ENCODE peak calls at places on chromosomes 1 and 21, in four cellular contexts. W is coronary artery; F is left ventricle myocardium inferior; G is CD8-positive, alpha-beta T cell. X is an unnamed sample.

GRCh38 chr1:59692591-59692990 is 122.2 kb upstream of the HOOK1 start:
- DNase-seq in W (no peak), F (no peak), G (no peak), X (no peak)

GRCh38 chr1:5730272-5731109 is 261.7 kb downstream of the NPHP4 start:
- DNase-seq in F (no peak), W (no peak), G (no peak), X (no peak)

GRCh38 chr1:1352784-1353388 is 3.7 kb upstream of the DVL1 start:
- DNase-seq in G (no peak), W (no peak), F (no peak), X (no peak)

GRCh38 chr1:21035794-21036193 is 140.9 kb downstream of the EIF4G3 start:
- DNase-seq in G (no peak), F (no peak), W (no peak), X (no peak)

GRCh38 chr1:227459326-227459841 is 104.0 kb upstream of the ZNF678 start:
- DNase-seq in W (no peak), F (no peak), G (no peak), X (no peak)

GRCh38 chr1:242525769-242526168 is 1.3 kb upstream of the PLD5 start:
- DNase-seq in W (no peak), F (no peak), G (no peak), X (no peak)

GRCh38 chr1:161182214-161182613 is 4.9 kb upstream of the B4GALT3 start:
- DNase-seq in G (peak), W (no peak), F (no peak), X (peak)

GRCh38 chr1:90339822-90340221 is 344.9 kb downstream of the ZNF326 start:
- DNase-seq in G (no peak), F (no peak), W (no peak), X (no peak)

GRCh38 chr1:53195913-53196484 is 625 bp upstream of the CPT2 start:
- DNase-seq in F (no peak), G (no peak), W (no peak), X (no peak)

GRCh38 chr1:228372183-228373003 is 34.2 kb downstream of the TRIM11 start:
- DNase-seq in F (peak), W (no peak), G (no peak), X (peak)

GRCh38 chr1:213376862-213377372 is 325.9 kb downstream of the RPS6KC1 start:
- DNase-seq in G (no peak), F (no peak), W (no peak), X (no peak)

GRCh38 chr1:228391411-228392020 is 15.1 kb downstream of the TRIM11 start:
- DNase-seq in F (no peak), G (no peak), W (no peak), X (peak)

GRCh38 chr21:45443595-45444181 is 38.7 kb downstream of the COL18A1 start:
- DNase-seq in W (no peak), F (no peak), G (no peak), X (peak)

GRCh38 chr1:220894924-220895256 is 15.6 kb downstream of the HLX start:
- DNase-seq in G (no peak), F (no peak), W (no peak), X (no peak)

GRCh38 chr1:70319750-70320149 is 34.8 kb downstream of the ANKRD13C start:
- DNase-seq in G (no peak), F (no peak), W (no peak), X (no peak)

DNA sequence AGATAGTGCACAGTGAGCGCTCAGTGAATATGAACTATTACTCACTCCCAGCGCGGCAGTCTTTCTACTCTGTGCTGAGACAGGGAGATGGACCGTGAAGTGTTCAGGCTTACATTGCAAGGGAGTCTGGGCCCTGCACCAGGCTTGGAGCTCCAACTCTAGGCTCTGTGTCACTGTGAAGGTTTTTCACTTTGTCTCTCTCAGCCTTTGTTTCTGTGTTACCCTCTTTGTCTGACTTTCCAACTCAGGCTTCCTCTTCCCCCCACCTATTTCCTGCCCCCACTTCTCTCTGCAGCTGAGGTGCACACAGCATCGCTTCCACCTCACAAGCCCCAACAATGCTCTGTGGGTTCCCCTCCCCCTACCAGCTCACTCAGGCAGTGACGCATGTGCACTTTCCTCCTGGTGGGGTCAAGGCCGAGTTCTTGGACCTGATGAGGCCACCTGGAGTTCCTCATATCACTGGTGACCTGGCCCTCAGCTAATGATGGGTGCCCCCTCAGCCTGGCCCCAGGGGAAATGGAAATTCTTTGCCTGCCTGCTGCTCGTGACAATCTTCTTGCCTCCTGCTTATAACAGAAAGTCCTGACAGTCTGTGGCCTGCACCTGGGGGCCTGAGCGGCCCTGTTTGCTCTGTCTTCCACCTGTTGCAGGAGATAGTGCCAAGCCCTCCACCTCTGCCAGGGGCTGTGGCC is 1.1 kb upstream of the LCK start:
- DNase-seq in G (peak), F (peak), W (no peak), X (peak)
- H3K4me3 ChIP-seq in G (peak), F (no peak), W (no peak), X (no peak)

GRCh38 chr1:206022766-206023165 is 929 bp downstream of the CTSE start:
- DNase-seq in G (no peak), W (no peak), F (no peak), X (no peak)
- H3K4me3 ChIP-seq in G (no peak), W (no peak), F (no peak), X (no peak)

GRCh38 chr1:10497109-10497508 is 22.4 kb downstream of the PEX14 start:
- DNase-seq in W (no peak), F (no peak), G (no peak), X (no peak)

GRCh38 chr1:10494754-10495474 is 20.2 kb downstream of the PEX14 start:
- DNase-seq in W (no peak), F (peak), G (peak), X (peak)

GRCh38 chr1:10495942-10496341 is 21.2 kb downstream of the PEX14 start:
- DNase-seq in G (peak), F (no peak), W (no peak), X (peak)

GRCh38 chr1:10494418-10494753 is 19.6 kb downstream of the PEX14 start:
- DNase-seq in W (no peak), F (no peak), G (no peak), X (no peak)

GRCh38 chr1:10495475-10495817 is 20.7 kb downstream of the PEX14 start:
- DNase-seq in G (peak), W (no peak), F (no peak), X (no peak)
- H3K4me3 ChIP-seq in G (peak), W (peak), F (peak), X (no peak)

GRCh38 chr1:182718311-182718710 is 33.9 kb upstream of the RGS8 start:
- DNase-seq in F (no peak), G (no peak), W (no peak), X (no peak)

GRCh38 chr1:182723195-182723594 is 38.8 kb upstream of the RGS8 start:
- DNase-seq in G (no peak), F (peak), W (no peak), X (peak)

GRCh38 chr1:182721525-182721924 is 37.1 kb upstream of the RGS8 start:
- DNase-seq in F (no peak), W (no peak), G (no peak), X (no peak)

GRCh38 chr1:182716740-182717720 is 32.6 kb upstream of the RGS8 start:
- DNase-seq in F (no peak), G (no peak), W (no peak), X (no peak)

DNA sequence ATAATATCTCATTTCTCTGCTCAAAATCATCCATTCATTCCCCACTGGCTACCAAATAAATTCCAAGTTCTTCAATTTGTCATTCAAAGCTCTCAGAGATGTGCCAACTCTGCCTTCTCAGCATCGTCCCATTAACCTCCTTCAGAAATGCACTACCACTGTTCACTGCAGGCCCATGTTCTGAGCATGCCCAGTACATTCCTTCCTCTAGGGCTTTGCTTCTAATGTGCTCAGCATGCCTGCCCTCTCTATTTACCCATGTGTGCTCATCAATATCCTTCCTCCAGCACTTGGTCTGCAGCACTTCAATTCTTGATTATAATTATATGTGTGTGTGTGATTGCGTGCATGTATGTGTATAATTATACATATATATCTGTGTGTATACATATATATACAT is 36.1 kb upstream of the RGS8 start:
- DNase-seq in W (no peak), F (no peak), G (no peak), X (no peak)
- H3K4me3 ChIP-seq in W (no peak), F (no peak), G (no peak), X (no peak)

GRCh38 chr1:235643837-235644692 is 5.5 kb downstream of the GNG4 start:
- DNase-seq in G (no peak), W (no peak), F (no peak), X (no peak)

GRCh38 chr1:235640580-235640979 is 9.0 kb downstream of the GNG4 start:
- DNase-seq in F (no peak), G (peak), W (no peak), X (no peak)

GRCh38 chr1:235644693-235645305 is 4.8 kb downstream of the GNG4 start:
- DNase-seq in W (no peak), G (no peak), F (no peak), X (no peak)

GRCh38 chr1:235642943-235643371 is 6.6 kb downstream of the GNG4 start:
- DNase-seq in W (no peak), F (no peak), G (no peak), X (no peak)

DNA sequence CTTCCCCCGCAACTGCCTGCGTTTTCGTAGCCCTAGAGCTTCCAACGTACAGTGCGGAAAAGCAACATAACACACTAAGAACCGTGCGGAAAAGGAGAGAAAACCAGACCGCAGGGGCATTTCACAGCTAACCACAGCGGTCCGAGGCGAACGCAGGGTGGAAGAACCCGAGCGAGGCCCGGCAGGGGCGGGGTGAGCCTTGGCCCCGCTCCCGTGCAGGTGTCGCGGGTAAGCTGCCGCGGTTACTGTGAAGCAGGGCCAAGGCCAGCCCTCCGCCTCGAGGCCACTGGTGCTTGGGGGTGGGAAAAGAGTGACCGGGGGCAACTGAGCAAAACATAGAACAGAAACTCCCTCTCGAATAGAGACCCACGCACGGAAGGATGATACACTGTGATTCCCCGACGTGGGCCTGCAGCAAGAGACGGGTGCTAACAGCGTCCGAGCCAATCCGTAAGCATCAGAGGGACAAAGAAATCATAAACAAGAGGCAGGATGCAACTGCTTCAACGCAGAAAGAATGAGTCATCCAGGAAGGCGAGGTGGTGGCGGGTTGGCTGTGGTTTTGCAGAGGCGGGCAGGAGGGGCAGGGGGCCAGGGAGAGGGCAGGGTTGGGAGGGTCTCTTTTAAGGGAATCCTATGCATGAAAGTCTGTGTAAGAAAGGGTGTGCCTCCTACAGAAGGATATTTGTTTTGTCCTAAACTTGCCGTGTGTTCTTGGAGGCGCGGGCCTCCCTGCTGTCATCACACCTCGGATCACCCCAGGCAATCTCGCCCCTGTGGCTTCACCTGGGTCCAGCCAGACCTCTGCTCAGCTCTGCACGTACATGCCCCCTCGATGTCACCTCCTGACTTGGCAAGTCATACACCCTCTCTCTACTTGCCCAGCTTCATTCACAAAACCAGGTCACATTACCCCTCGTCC is 7.3 kb downstream of the GNG4 start:
- DNase-seq in F (no peak), W (no peak), G (peak), X (no peak)
- H3K4me3 ChIP-seq in F (no peak), W (peak), G (peak), X (no peak)